ENCODE peak calls at places on chromosomes 12 and 14, in six cellular contexts. R, A, E, C, D and G are unnamed samples.

GRCh38 chr14:41806355-41806975 is 199.8 kb downstream of the LRFN5 start:
- DNase-seq in R (no peak), A (no peak), E (no peak), C (no peak), D (no peak), G (no peak)

GRCh38 chr12:95473440-95473946 is 459 bp upstream of the METAP2 start:
- DNase-seq in R (peak), A (peak), E (peak), C (no peak), D (peak), G (peak)

GRCh38 chr14:59310644-59311043 is 122.2 kb downstream of the DAAM1 start:
- DNase-seq in R (no peak), A (no peak), E (no peak), C (no peak), D (no peak), G (no peak)

GRCh38 chr12:40156031-40156764 is 50.3 kb upstream of the SLC2A13 start:
- DNase-seq in R (no peak), A (no peak), E (no peak), C (no peak), D (no peak), G (no peak)

GRCh38 chr14:54877703-54878021 is 25.0 kb downstream of the GCH1 start:
- DNase-seq in R (no peak), A (no peak), E (no peak), C (no peak), D (no peak), G (no peak)

GRCh38 chr14:99150236-99150635 is 121.8 kb downstream of the BCL11B start:
- DNase-seq in R (no peak), A (no peak), E (no peak), C (no peak), D (no peak), G (no peak)

GRCh38 chr12:51970904-51971646 is 19.6 kb downstream of the ACVR1B start:
- DNase-seq in R (peak), A (no peak), E (no peak), C (no peak), D (no peak), G (peak)

GRCh38 chr12:56908136-56908535 is 26.1 kb downstream of the SDR9C7 start:
- DNase-seq in R (no peak), A (no peak), E (no peak), C (no peak), D (no peak), G (no peak)

GRCh38 chr12:123085730-123086487 is 65.0 kb downstream of the PITPNM2 start:
- DNase-seq in R (no peak), A (peak), E (no peak), C (no peak), D (no peak), G (no peak)

GRCh38 chr12:19142499-19142898 is 13.0 kb downstream of the PLEKHA5 start:
- DNase-seq in R (no peak), A (no peak), E (no peak), C (no peak), D (no peak), G (no peak)

GRCh38 chr12:42982828-42983227 is 393.3 kb upstream of the PRICKLE1 start:
- DNase-seq in R (no peak), A (no peak), E (no peak), C (no peak), D (no peak), G (no peak)

GRCh38 chr14:94936901-94937321 is 167.0 kb upstream of the GSC start:
- DNase-seq in R (peak), A (peak), E (peak), C (peak), D (peak), G (no peak)

GRCh38 chr14:33835677-33836076 is 115.2 kb downstream of the EGLN3 start:
- DNase-seq in R (no peak), A (no peak), E (no peak), C (no peak), D (no peak), G (no peak)

GRCh38 chr14:56172571-56172971 is 54.4 kb downstream of the PELI2 start:
- DNase-seq in R (peak), A (no peak), E (no peak), C (no peak), D (no peak), G (no peak)

GRCh38 chr12:49932023-49932422 is 18.5 kb upstream of the AQP2 start:
- DNase-seq in R (no peak), A (no peak), E (no peak), C (no peak), D (no peak), G (no peak)

GRCh38 chr14:105419305-105420091 is at the start of gene MTA1:
- DNase-seq in R (peak), A (no peak), E (no peak), C (peak), D (no peak), G (no peak)

GRCh38 chr12:84397279-84397678 is 515.3 kb downstream of the SLC6A15 start:
- DNase-seq in R (peak), A (no peak), E (no peak), C (no peak), D (no peak), G (no peak)

GRCh38 chr12:121858662-121859572 is at the start of gene HPD:
- DNase-seq in R (peak), A (peak), E (peak), C (peak), D (peak), G (no peak)

GRCh38 chr12:121860257-121860656 is 1.6 kb upstream of the HPD start:
- DNase-seq in R (no peak), A (no peak), E (no peak), C (no peak), D (no peak), G (no peak)

GRCh38 chr12:121858318-121858661 is 369 bp downstream of the HPD start:
- DNase-seq in R (no peak), A (no peak), E (no peak), C (no peak), D (no peak), G (no peak)

GRCh38 chr12:121857322-121858246 is 1.1 kb downstream of the HPD start:
- DNase-seq in R (peak), A (no peak), E (no peak), C (no peak), D (no peak), G (no peak)

DNA sequence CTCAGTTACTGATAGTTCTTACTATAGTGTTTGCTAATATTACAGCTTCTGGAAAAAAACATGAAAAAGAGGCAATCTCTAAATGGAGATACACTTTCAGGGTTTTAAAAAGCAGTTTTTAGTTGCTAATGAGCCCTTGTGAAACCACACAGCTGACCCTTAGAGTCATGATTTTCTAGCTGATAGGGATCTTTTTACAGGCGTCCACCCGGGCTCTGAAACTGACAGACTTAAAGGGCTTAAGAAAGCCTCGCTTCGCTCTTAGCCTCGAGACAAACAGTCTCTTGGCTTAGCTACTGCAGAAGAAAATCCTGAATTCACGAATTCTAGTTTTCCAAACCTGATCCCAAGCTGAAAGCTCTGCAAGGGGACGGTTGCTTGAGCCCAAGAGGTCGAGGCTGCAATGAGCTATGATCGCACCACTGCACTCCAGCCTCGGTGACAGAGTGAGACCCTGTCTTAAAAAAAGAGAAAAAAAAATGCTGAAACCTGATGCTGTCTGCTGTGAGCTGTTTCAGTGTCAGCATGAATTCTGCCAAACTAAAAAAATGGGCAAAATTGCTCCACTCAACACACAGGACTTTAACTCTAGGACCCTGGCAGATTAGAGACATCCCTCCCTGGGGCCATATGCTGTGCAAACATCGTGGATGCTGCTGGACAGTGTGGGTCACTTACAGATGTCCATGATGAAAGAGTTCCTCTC is 3.0 kb upstream of the HPD start:
- DNase-seq in R (peak), A (no peak), E (no peak), C (no peak), D (no peak), G (no peak)
- H3K4me3 ChIP-seq in R (no peak), A (no peak), E (no peak), C (no peak), D (no peak), G (no peak)

DNA sequence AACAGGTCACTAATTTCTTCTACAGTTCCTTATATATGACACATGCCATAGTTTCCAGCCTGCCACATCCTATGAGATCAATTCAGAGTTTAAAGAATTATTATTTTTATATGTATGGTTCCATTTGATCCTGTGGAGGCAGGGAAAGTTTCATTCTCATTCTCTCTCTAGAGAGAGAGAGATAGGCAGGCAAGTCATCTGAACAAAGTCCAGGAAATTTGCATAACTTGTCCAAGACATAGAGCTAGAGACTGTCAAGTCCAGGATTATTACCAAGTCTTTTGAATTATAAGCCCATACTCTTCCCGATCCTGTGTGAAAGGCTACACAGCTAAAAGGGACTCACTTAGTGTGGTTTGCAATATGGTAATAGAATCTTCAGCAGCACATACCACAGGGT is 215.3 kb downstream of the SSPN start:
- DNase-seq in R (no peak), A (no peak), E (no peak), C (no peak), D (no peak), G (no peak)
- H3K4me3 ChIP-seq in R (no peak), A (no peak), E (no peak), C (no peak), D (no peak), G (no peak)

GRCh38 chr12:53999596-54000104 is 311 bp upstream of the HOXC9 start:
- DNase-seq in R (no peak), A (peak), E (no peak), C (peak), D (no peak), G (no peak)
- H3K4me3 ChIP-seq in R (no peak), A (peak), E (peak), C (peak), D (peak), G (no peak)

DNA sequence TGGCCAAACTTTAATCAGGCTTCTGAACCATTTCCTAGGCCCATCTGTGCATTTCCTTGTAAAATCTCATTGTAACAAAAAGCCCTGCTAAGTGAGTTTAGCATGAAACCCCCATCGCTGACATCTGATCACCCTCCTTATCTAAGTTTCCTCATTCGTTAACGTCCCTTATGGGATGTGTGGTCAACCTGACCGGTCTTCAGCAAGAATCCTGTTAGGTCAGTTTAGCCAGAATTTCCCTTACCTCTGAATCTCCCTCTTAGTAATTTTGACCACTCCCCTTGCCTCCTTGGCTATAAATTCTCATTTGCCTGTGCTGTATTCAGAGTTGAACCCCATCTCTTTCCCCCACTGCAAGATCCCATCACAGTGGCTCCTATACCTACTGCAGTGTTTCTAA is 239.3 kb downstream of the RMST start:
- DNase-seq in R (no peak), A (no peak), E (no peak), C (no peak), D (no peak), G (no peak)
- H3K4me3 ChIP-seq in R (no peak), A (no peak), E (no peak), C (no peak), D (no peak), G (no peak)

GRCh38 chr12:12992418-12993175 is 7.5 kb downstream of the HEBP1 start:
- DNase-seq in R (peak), A (peak), E (peak), C (peak), D (no peak), G (no peak)
- H3K4me3 ChIP-seq in R (no peak), A (no peak), E (no peak), C (no peak), D (no peak), G (no peak)